ENCODE peak calls at places on chromosomes 7 and 10, in four cellular contexts. A is GM12878, E is IMR-90, R is K562. Y is an unnamed sample.

GRCh38 chr7:157136372-157136771 is 2.4 kb upstream of the UBE3C start:
- DNase-seq in A (no peak), E (peak; percentile 94), R (peak; percentile 65), Y (peak; percentile 76)

GRCh38 chr7:33043875-33044718 is 18.5 kb downstream of the NT5C3A start:
- DNase-seq in A (no peak), E (no peak), R (no peak), Y (peak; percentile 82)

GRCh38 chr10:132914732-132915131 is 27.6 kb downstream of the CFAP46 start:
- DNase-seq in A (no peak), E (no peak), R (no peak), Y (no peak)

GRCh38 chr7:93156884-93157283 is 8.7 kb upstream of the SAMD9L start:
- DNase-seq in A (no peak), E (peak; percentile 32), R (no peak), Y (no peak)

GRCh38 chr10:120736377-120736776 is 114.8 kb upstream of the WDR11 start:
- DNase-seq in A (no peak), E (no peak), R (no peak), Y (no peak)

GRCh38 chr10:5812283-5813090 is 747 bp downstream of the GDI2 start:
- DNase-seq in A (no peak), E (no peak), R (peak; percentile 53), Y (peak; percentile 36)

GRCh38 chr10:30313579-30314376 is 35.3 kb downstream of the MTPAP start:
- DNase-seq in A (no peak), E (no peak), R (no peak), Y (no peak)

GRCh38 chr7:142871260-142872105 is 14.1 kb downstream of the TRPV6 start:
- DNase-seq in A (no peak), E (no peak), R (no peak), Y (no peak)

GRCh38 chr7:128809363-128809762 is 17.6 kb downstream of the CCDC136 start:
- DNase-seq in A (no peak), E (no peak), R (no peak), Y (no peak)

GRCh38 chr7:24956021-24956420 is 24.0 kb downstream of the OSBPL3 start:
- DNase-seq in A (no peak), E (no peak), R (no peak), Y (no peak)

GRCh38 chr7:14381306-14381705 is 391.8 kb upstream of the ETV1 start:
- DNase-seq in A (no peak), E (peak; percentile 41), R (no peak), Y (no peak)

GRCh38 chr7:157011333-157012112 is 1.1 kb upstream of the MNX1 start:
- DNase-seq in A (no peak), E (no peak), R (no peak), Y (no peak)

GRCh38 chr7:105439174-105439893 is 50.6 kb upstream of the SRPK2 start:
- DNase-seq in A (no peak), E (peak; percentile 86), R (no peak), Y (peak; percentile 30)

GRCh38 chr10:110916554-110917346 is 2.2 kb downstream of the BBIP1 start:
- DNase-seq in A (no peak), E (peak; percentile 87), R (no peak), Y (peak; percentile 46)

GRCh38 chr7:18387191-18387720 is 108.3 kb upstream of the HDAC9 start:
- DNase-seq in A (no peak), E (no peak), R (no peak), Y (no peak)
- TF ChIP-seq ELK1 in A (no peak), E (no peak), R (no peak), Y (no peak)

GRCh38 chr7:158187055-158187770 is 400.4 kb downstream of the PTPRN2 start:
- DNase-seq in A (no peak), E (no peak), R (no peak), Y (no peak)

GRCh38 chr7:158190756-158191155 is 396.9 kb downstream of the PTPRN2 start:
- DNase-seq in A (no peak), E (no peak), R (no peak), Y (no peak)

GRCh38 chr7:158191671-158192070 is 396.0 kb downstream of the PTPRN2 start:
- DNase-seq in A (no peak), E (no peak), R (no peak), Y (no peak)

GRCh38 chr7:158186406-158186805 is 401.2 kb downstream of the PTPRN2 start:
- DNase-seq in A (no peak), E (no peak), R (no peak), Y (no peak)

DNA sequence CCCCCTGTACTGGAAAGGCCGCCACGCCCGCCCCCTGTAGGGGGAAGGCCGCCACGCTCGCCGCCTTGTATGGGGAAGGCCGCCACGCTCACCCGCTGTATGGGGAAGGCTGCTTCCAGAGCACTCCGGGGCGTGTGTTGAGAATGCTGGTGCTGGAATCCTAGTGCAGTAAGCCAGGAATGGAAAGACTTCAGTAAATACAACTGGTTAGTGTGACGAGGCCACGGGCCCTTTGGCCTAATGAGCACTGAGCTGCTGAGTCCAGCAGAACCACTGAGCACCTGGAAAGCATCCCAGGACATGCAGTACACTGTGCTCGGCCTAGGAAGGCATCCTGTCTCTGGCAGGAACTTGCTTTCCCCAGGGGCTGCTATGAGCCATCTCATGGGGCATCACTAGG is 398.9 kb downstream of the PTPRN2 start:
- DNase-seq in A (no peak), E (no peak), R (no peak), Y (no peak)
- H3K9me3 ChIP-seq in A (no peaks in the 10 kb centered on the region), E (peaks cover 60% of the 10 kb centered on the region), R (no peaks in the 10 kb centered on the region), Y (no peaks in the 10 kb centered on the region)

GRCh38 chr10:124715479-124715878 is 28.7 kb downstream of the FAM53B start:
- DNase-seq in A (no peak), E (no peak), R (no peak), Y (no peak)

GRCh38 chr10:124710266-124710881 is 33.8 kb downstream of the FAM53B start:
- DNase-seq in A (no peak), E (no peak), R (no peak), Y (no peak)

GRCh38 chr10:124713679-124714298 is 30.4 kb downstream of the FAM53B start:
- DNase-seq in A (no peak), E (no peak), R (no peak), Y (no peak)

GRCh38 chr10:124711145-124711544 is 33.0 kb downstream of the FAM53B start:
- DNase-seq in A (no peak), E (no peak), R (no peak), Y (no peak)

DNA sequence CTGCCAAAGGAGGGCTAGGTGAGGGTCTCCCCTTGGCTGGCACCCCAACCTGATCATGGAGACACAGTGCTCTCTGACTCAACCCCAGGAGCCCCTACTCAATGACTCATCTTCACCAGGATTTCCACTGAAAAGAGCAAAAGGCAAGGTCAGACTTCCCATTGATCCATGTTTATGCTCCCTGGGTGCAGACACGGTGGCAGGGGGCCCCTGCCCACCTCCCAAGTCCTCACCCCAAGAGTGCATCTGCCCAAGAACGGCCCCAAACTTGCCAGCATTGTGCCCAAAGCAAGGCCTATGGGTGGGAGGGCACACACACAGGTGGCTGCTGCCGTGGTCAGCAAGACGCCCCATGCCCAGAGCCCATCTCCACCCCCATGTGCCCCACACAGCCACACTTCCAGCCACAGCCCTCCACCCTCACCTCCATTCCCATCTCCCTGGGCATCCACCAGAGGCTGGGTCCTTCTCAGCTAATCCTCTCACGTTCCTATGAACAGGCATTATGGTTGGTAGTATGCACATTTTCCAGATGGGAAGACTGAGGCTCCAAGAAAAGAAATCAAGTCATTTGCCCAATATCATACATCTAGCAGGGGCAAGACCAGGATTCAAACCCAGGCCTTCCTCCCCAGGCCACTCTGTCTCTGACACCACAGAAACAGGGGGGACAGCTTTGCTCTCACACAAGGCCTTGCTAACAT is 31.3 kb downstream of the FAM53B start:
- DNase-seq in A (no peak), E (no peak), R (no peak), Y (no peak)
- TF ChIP-seq ELK1 in A (no peak), E (no peak), R (no peak), Y (no peak)

DNA sequence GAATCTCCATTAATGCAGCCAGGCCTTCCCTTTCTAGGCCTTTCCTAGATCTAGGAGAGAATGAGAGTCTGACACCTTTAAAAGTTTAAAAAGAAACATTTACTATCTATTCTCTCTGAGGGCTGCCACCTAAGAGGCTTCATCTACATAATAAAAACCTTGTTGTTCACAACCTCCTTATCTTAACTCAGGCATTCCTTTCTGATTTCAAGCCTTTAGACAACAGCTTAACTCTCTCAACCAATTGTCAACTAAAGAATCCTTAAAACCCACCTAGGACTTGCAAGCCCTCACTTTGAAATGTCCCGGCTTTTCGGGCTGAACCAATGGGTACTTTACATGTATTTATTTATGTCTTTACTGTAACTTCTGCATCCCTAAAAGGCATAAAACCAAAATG is 64.3 kb upstream of the RET start:
- DNase-seq in A (no peak), E (no peak), R (no peak), Y (no peak)
- H3K9me3 ChIP-seq in A (no peaks in the 10 kb centered on the region), E (no peaks in the 10 kb centered on the region), R (no peaks in the 10 kb centered on the region), Y (no peaks in the 10 kb centered on the region)

DNA sequence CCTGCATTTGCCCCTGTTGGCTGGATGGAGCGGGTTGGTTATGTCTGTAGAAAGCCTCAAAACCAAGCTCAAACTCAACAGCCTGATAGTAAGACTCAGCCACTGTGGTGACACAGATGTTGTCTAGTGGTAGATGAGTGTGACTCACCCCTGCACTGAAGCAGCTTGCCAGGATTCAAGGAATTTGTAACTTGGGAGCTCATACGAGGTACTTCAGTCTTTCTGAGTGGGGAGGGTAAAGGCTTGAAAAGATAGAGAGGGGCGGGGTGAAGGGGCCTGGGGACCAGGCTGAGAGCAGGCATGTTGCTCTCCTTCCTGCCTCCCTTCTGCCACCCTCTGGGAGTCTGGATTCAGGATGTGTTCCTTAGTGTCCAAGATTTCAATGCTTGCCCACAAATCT is 22.9 kb upstream of the AQP1 start:
- DNase-seq in A (no peak), E (peak; percentile 86), R (no peak), Y (no peak)
- TF ChIP-seq ELK1 in A (no peak), E (no peak), R (no peak), Y (no peak)

GRCh38 chr10:102779680-102780079 is 35.9 kb downstream of the WBP1L start:
- DNase-seq in A (no peak), E (no peak), R (peak; percentile 73), Y (no peak)
- H3K9me3 ChIP-seq in A (no peaks in the 10 kb centered on the region), E (no peaks in the 10 kb centered on the region), R (no peaks in the 10 kb centered on the region), Y (no peaks in the 10 kb centered on the region)

GRCh38 chr10:118973744-118974143 is 55.8 kb upstream of the NANOS1 start:
- DNase-seq in A (no peak), E (no peak), R (no peak), Y (no peak)

GRCh38 chr10:118970770-118971169 is 58.7 kb upstream of the NANOS1 start:
- DNase-seq in A (no peak), E (no peak), R (no peak), Y (no peak)

GRCh38 chr10:118971876-118972275 is 57.6 kb upstream of the NANOS1 start:
- DNase-seq in A (no peak), E (no peak), R (no peak), Y (no peak)

GRCh38 chr10:118969014-118969413 is 60.5 kb upstream of the NANOS1 start:
- DNase-seq in A (no peak), E (no peak), R (no peak), Y (no peak)

GRCh38 chr10:118971187-118971586 is 58.3 kb upstream of the NANOS1 start:
- DNase-seq in A (no peak), E (no peak), R (no peak), Y (no peak)
- TF ChIP-seq ELK1 in A (no peak), E (no peak), R (no peak), Y (no peak)

GRCh38 chr7:158588085-158588877 is 658 bp upstream of the PTPRN2 start:
- DNase-seq in A (no peak), E (no peak), R (no peak), Y (no peak)
- H3K9me3 ChIP-seq in A (no peaks in the 10 kb centered on the region), E (no peaks in the 10 kb centered on the region), R (no peaks in the 10 kb centered on the region), Y (peaks cover under 1% of the 10 kb centered on the region)

GRCh38 chr7:117401293-117402002 is 25.8 kb downstream of the ASZ1 start:
- DNase-seq in A (no peak), E (peak; percentile 18), R (peak; percentile 12), Y (peak; percentile 27)
- TF ChIP-seq ELK1 in A (no peak), E (no peak), R (no peak), Y (no peak)